ENCODE peak calls at places on chromosomes 5 and 9, in nine cellular contexts. One of them, this sample, is unnamed. For H3K36me3 and H3K27me3, the result is how much of the 10 kb centered on the place peaks cover.

GRCh38 chr5:131384616-131385214 is 120.9 kb downstream of the CDC42SE2 start:
- DNase-seq in cardiac muscle cell: no peak
- DNase-seq in brain microvascular endothelial cell: no peak
- DNase-seq in WERI-Rb-1: no peak
- DNase-seq in body of pancreas: no peak
- DNase-seq in CD4-positive, alpha-beta memory T cell: no peak
- DNase-seq in breast epithelium: no peak
- DNase-seq in fibroblast of lung: peak
- DNase-seq in pancreas: no peak
- DNase-seq in this sample: no peak

GRCh38 chr5:72137826-72138409 is 30.6 kb downstream of the MAP1B start:
- DNase-seq in fibroblast of lung: no peak
- DNase-seq in brain microvascular endothelial cell: no peak
- DNase-seq in WERI-Rb-1: no peak
- DNase-seq in body of pancreas: no peak
- DNase-seq in pancreas: no peak
- DNase-seq in cardiac muscle cell: no peak
- DNase-seq in CD4-positive, alpha-beta memory T cell: peak
- DNase-seq in breast epithelium: no peak
- DNase-seq in this sample: no peak

GRCh38 chr9:94867281-94867841 is 140.9 kb downstream of the AOPEP start:
- DNase-seq in breast epithelium: peak
- DNase-seq in WERI-Rb-1: no peak
- DNase-seq in cardiac muscle cell: peak
- DNase-seq in CD4-positive, alpha-beta memory T cell: no peak
- DNase-seq in brain microvascular endothelial cell: peak
- DNase-seq in pancreas: peak
- DNase-seq in fibroblast of lung: peak
- DNase-seq in body of pancreas: peak
- DNase-seq in this sample: peak

GRCh38 chr5:142857405-142857804 is 87.2 kb downstream of the ARHGAP26 start:
- DNase-seq in pancreas: no peak
- DNase-seq in WERI-Rb-1: no peak
- DNase-seq in body of pancreas: peak
- DNase-seq in fibroblast of lung: no peak
- DNase-seq in CD4-positive, alpha-beta memory T cell: no peak
- DNase-seq in cardiac muscle cell: no peak
- DNase-seq in brain microvascular endothelial cell: no peak
- DNase-seq in breast epithelium: no peak
- DNase-seq in this sample: no peak

GRCh38 chr5:142296914-142297417 is 27.9 kb downstream of the SPRY4 start:
- DNase-seq in pancreas: no peak
- DNase-seq in CD4-positive, alpha-beta memory T cell: no peak
- DNase-seq in breast epithelium: no peak
- DNase-seq in cardiac muscle cell: peak
- DNase-seq in body of pancreas: no peak
- DNase-seq in brain microvascular endothelial cell: peak
- DNase-seq in fibroblast of lung: peak
- DNase-seq in WERI-Rb-1: no peak
- DNase-seq in this sample: no peak

GRCh38 chr5:177458912-177459350 is 12.3 kb downstream of the PRR7 start:
- DNase-seq in WERI-Rb-1: no peak
- DNase-seq in pancreas: no peak
- DNase-seq in breast epithelium: no peak
- DNase-seq in body of pancreas: no peak
- DNase-seq in brain microvascular endothelial cell: peak
- DNase-seq in fibroblast of lung: peak
- DNase-seq in cardiac muscle cell: no peak
- DNase-seq in CD4-positive, alpha-beta memory T cell: no peak
- DNase-seq in this sample: no peak

GRCh38 chr5:141805874-141806273 is 72.3 kb downstream of the PCDH1 start:
- DNase-seq in cardiac muscle cell: no peak
- DNase-seq in breast epithelium: no peak
- DNase-seq in pancreas: no peak
- DNase-seq in body of pancreas: peak
- DNase-seq in WERI-Rb-1: no peak
- DNase-seq in brain microvascular endothelial cell: no peak
- DNase-seq in fibroblast of lung: no peak
- DNase-seq in CD4-positive, alpha-beta memory T cell: no peak
- DNase-seq in this sample: no peak

GRCh38 chr5:53607896-53608295 is 47.5 kb downstream of the NDUFS4 start:
- DNase-seq in pancreas: no peak
- DNase-seq in breast epithelium: no peak
- DNase-seq in cardiac muscle cell: no peak
- DNase-seq in brain microvascular endothelial cell: peak
- DNase-seq in CD4-positive, alpha-beta memory T cell: no peak
- DNase-seq in body of pancreas: no peak
- DNase-seq in WERI-Rb-1: no peak
- DNase-seq in fibroblast of lung: peak
- DNase-seq in this sample: no peak

DNA sequence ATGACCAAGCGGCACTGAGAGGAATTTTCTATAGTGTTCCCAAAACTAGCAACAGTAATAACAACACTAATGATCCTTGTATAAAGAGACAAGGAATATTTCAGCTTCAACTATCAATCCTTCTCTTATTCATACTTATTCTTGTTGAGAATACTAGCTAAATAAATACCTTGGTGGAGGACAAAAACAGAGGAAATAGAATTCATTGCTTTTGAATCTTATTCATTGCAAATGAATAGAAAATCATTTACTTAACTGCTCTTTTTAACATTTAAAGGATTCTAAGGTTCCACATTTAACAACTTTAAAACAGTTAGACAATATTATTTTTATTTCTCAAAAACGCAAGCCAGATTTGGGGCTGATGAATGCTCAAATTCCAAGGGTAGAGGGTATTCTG is 22.4 kb downstream of the SKIC3 start:
- DNase-seq in WERI-Rb-1: no peak
- DNase-seq in fibroblast of lung: no peak
- DNase-seq in cardiac muscle cell: no peak
- DNase-seq in pancreas: no peak
- DNase-seq in brain microvascular endothelial cell: no peak
- DNase-seq in CD4-positive, alpha-beta memory T cell: no peak
- DNase-seq in breast epithelium: no peak
- DNase-seq in body of pancreas: no peak
- DNase-seq in this sample: no peak
- H3K27ac ChIP-seq in WERI-Rb-1: no peak
- H3K27ac ChIP-seq in fibroblast of lung: no peak
- H3K27ac ChIP-seq in cardiac muscle cell: no peak
- H3K27ac ChIP-seq in pancreas: no peak
- H3K27ac ChIP-seq in brain microvascular endothelial cell: no peak
- H3K27ac ChIP-seq in CD4-positive, alpha-beta memory T cell: no peak
- H3K27ac ChIP-seq in breast epithelium: no peak
- H3K27ac ChIP-seq in body of pancreas: no peak
- H3K27ac ChIP-seq in this sample: no peak

GRCh38 chr9:137734181-137734580 is 115.4 kb downstream of the EHMT1 start:
- DNase-seq in fibroblast of lung: no peak
- DNase-seq in pancreas: no peak
- DNase-seq in breast epithelium: no peak
- DNase-seq in body of pancreas: no peak
- DNase-seq in cardiac muscle cell: no peak
- DNase-seq in CD4-positive, alpha-beta memory T cell: no peak
- DNase-seq in brain microvascular endothelial cell: no peak
- DNase-seq in WERI-Rb-1: no peak
- DNase-seq in this sample: no peak

GRCh38 chr9:137728444-137729311 is 109.9 kb downstream of the EHMT1 start:
- DNase-seq in cardiac muscle cell: no peak
- DNase-seq in breast epithelium: no peak
- DNase-seq in fibroblast of lung: peak
- DNase-seq in body of pancreas: peak
- DNase-seq in WERI-Rb-1: no peak
- DNase-seq in pancreas: no peak
- DNase-seq in CD4-positive, alpha-beta memory T cell: no peak
- DNase-seq in brain microvascular endothelial cell: no peak
- DNase-seq in this sample: no peak

GRCh38 chr9:137731947-137732813 is 113.4 kb downstream of the EHMT1 start:
- DNase-seq in WERI-Rb-1: no peak
- DNase-seq in cardiac muscle cell: no peak
- DNase-seq in fibroblast of lung: no peak
- DNase-seq in body of pancreas: no peak
- DNase-seq in pancreas: no peak
- DNase-seq in brain microvascular endothelial cell: no peak
- DNase-seq in breast epithelium: no peak
- DNase-seq in CD4-positive, alpha-beta memory T cell: no peak
- DNase-seq in this sample: no peak

GRCh38 chr9:137731216-137731946 is 112.6 kb downstream of the EHMT1 start:
- DNase-seq in cardiac muscle cell: no peak
- DNase-seq in pancreas: no peak
- DNase-seq in body of pancreas: no peak
- DNase-seq in WERI-Rb-1: no peak
- DNase-seq in brain microvascular endothelial cell: no peak
- DNase-seq in CD4-positive, alpha-beta memory T cell: no peak
- DNase-seq in fibroblast of lung: no peak
- DNase-seq in breast epithelium: no peak
- DNase-seq in this sample: no peak

DNA sequence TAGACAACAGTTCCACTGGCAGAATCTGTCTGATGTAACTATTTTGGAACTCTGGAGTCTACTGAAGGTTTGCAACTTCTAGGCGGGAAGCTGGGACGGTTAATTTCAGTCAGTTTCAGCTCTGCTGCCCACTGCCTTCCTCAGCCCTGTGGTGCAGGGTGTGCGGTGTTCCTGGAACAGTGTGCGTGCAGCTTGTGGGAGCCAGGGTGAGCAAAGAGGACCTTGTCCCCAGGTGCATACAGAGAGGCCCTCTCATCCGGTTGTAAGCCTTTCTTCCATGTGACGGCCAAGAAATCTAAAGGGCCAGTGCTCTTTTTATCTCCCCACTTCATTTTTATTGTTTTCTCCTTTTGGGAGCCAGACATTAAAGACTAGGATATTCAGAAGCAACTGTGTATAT is 114.6 kb downstream of the EHMT1 start:
- DNase-seq in pancreas: no peak
- DNase-seq in body of pancreas: no peak
- DNase-seq in CD4-positive, alpha-beta memory T cell: no peak
- DNase-seq in WERI-Rb-1: no peak
- DNase-seq in breast epithelium: no peak
- DNase-seq in brain microvascular endothelial cell: no peak
- DNase-seq in cardiac muscle cell: no peak
- DNase-seq in fibroblast of lung: no peak
- DNase-seq in this sample: no peak
- H3K36me3 ChIP-seq in pancreas: under half
- H3K36me3 ChIP-seq in body of pancreas: under half
- H3K36me3 ChIP-seq in CD4-positive, alpha-beta memory T cell: under half
- H3K36me3 ChIP-seq in WERI-Rb-1: half or more
- H3K36me3 ChIP-seq in breast epithelium: under half
- H3K36me3 ChIP-seq in brain microvascular endothelial cell: under half
- H3K36me3 ChIP-seq in cardiac muscle cell: under half
- H3K36me3 ChIP-seq in fibroblast of lung: under half
- H3K36me3 ChIP-seq in this sample: under half

GRCh38 chr5:943201-943873 is 50.7 kb downstream of the TRIP13 start:
- DNase-seq in cardiac muscle cell: no peak
- DNase-seq in brain microvascular endothelial cell: no peak
- DNase-seq in fibroblast of lung: no peak
- DNase-seq in body of pancreas: no peak
- DNase-seq in breast epithelium: no peak
- DNase-seq in CD4-positive, alpha-beta memory T cell: no peak
- DNase-seq in pancreas: no peak
- DNase-seq in WERI-Rb-1: no peak
- DNase-seq in this sample: no peak

GRCh38 chr5:935510-936084 is 42.9 kb downstream of the TRIP13 start:
- DNase-seq in pancreas: no peak
- DNase-seq in cardiac muscle cell: no peak
- DNase-seq in body of pancreas: no peak
- DNase-seq in CD4-positive, alpha-beta memory T cell: no peak
- DNase-seq in breast epithelium: no peak
- DNase-seq in fibroblast of lung: no peak
- DNase-seq in WERI-Rb-1: peak
- DNase-seq in brain microvascular endothelial cell: no peak
- DNase-seq in this sample: no peak

GRCh38 chr5:937151-937924 is 44.7 kb downstream of the TRIP13 start:
- DNase-seq in CD4-positive, alpha-beta memory T cell: no peak
- DNase-seq in breast epithelium: no peak
- DNase-seq in pancreas: no peak
- DNase-seq in brain microvascular endothelial cell: no peak
- DNase-seq in body of pancreas: no peak
- DNase-seq in fibroblast of lung: no peak
- DNase-seq in WERI-Rb-1: no peak
- DNase-seq in cardiac muscle cell: no peak
- DNase-seq in this sample: no peak

GRCh38 chr5:936149-937144 is 43.8 kb downstream of the TRIP13 start:
- DNase-seq in fibroblast of lung: no peak
- DNase-seq in CD4-positive, alpha-beta memory T cell: no peak
- DNase-seq in WERI-Rb-1: no peak
- DNase-seq in brain microvascular endothelial cell: no peak
- DNase-seq in body of pancreas: no peak
- DNase-seq in cardiac muscle cell: no peak
- DNase-seq in pancreas: no peak
- DNase-seq in breast epithelium: no peak
- DNase-seq in this sample: no peak

DNA sequence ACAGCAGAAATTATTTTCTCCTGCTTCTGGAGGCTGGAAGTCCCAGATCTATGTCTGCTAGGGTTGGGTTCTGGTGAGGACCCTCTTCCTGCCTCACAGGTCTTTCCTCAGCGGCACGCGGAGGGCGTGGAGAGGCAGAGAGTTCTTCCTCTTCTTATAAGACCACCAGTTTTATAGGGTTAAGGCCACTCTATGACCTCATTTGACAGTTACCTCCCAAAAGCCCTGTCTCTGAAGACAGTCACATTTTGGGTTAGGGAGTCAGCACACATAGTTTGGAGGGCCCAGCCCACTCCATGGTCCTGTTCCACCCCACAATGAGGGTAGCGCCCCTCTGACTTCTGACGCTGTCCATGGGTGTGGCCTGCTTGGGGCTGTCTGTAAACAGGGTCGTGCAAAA is 46.7 kb downstream of the TRIP13 start:
- DNase-seq in breast epithelium: no peak
- DNase-seq in body of pancreas: no peak
- DNase-seq in CD4-positive, alpha-beta memory T cell: no peak
- DNase-seq in WERI-Rb-1: no peak
- DNase-seq in brain microvascular endothelial cell: no peak
- DNase-seq in cardiac muscle cell: no peak
- DNase-seq in pancreas: no peak
- DNase-seq in fibroblast of lung: no peak
- DNase-seq in this sample: no peak
- H3K27me3 ChIP-seq in breast epithelium: under half
- H3K27me3 ChIP-seq in body of pancreas: under half
- H3K27me3 ChIP-seq in CD4-positive, alpha-beta memory T cell: under half
- H3K27me3 ChIP-seq in WERI-Rb-1: under half
- H3K27me3 ChIP-seq in brain microvascular endothelial cell: under half
- H3K27me3 ChIP-seq in cardiac muscle cell: under half
- H3K27me3 ChIP-seq in pancreas: under half
- H3K27me3 ChIP-seq in fibroblast of lung: under half
- H3K27me3 ChIP-seq in this sample: under half

DNA sequence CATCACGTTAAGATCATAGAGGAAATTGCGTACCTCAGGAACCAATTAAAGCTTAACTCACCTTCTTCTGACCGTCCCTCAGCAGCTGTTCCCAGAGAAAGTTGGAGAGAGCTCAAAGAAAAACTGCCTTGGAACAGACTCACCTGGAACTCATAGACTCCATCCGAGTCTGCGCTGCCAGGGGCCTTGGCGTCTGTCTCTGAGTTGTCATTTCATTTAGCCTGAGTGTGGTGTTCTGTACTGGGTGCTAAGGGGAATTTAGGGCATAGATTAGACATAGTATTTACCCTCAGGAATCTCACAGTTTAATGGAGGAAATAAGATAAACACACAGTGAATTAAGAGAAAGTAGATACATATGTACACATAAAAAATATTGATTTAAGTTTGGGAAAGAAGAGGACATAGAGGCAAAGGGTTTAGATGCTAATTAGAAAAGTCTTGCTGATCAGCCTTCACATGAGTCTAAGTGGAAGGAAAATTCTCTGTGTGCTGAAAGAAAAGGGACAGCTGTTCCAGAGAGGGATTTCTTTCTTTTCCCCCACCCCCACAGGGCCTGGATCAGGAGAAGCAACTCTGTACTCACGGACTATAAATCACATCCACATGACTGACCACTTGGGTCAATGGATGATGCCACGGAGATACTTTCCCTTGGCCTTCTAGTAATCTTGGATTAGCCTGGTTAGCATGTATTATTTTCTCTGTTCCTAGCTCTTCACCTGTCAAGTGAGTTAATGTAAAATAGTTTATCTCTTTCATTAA is 892.5 kb downstream of the TLE1 start:
- DNase-seq in cardiac muscle cell: no peak
- DNase-seq in brain microvascular endothelial cell: no peak
- DNase-seq in fibroblast of lung: no peak
- DNase-seq in body of pancreas: no peak
- DNase-seq in WERI-Rb-1: peak
- DNase-seq in CD4-positive, alpha-beta memory T cell: no peak
- DNase-seq in pancreas: no peak
- DNase-seq in breast epithelium: no peak
- DNase-seq in this sample: peak
- H3K27ac ChIP-seq in cardiac muscle cell: no peak
- H3K27ac ChIP-seq in brain microvascular endothelial cell: no peak
- H3K27ac ChIP-seq in fibroblast of lung: no peak
- H3K27ac ChIP-seq in body of pancreas: no peak
- H3K27ac ChIP-seq in WERI-Rb-1: no peak
- H3K27ac ChIP-seq in CD4-positive, alpha-beta memory T cell: no peak
- H3K27ac ChIP-seq in pancreas: no peak
- H3K27ac ChIP-seq in breast epithelium: peak
- H3K27ac ChIP-seq in this sample: no peak